ENCODE peak calls at places on chromosome 17, in five cellular contexts. V is ELF-1; X is esophagus squamous epithelium; U is HT1080; S is CD4-positive, CD25-positive, alpha-beta regulatory T cell. O is an unnamed sample.

GRCh38 chr17:65918921-65919546 is 272.9 kb downstream of the CEP112 start:
- DNase-seq in V (peak; percentile 10), S (no peak), U (no peak), X (no peak), O (no peak)

GRCh38 chr17:67891481-67892119 is 66.3 kb downstream of the BPTF start:
- DNase-seq in V (no peak), S (no peak), U (peak; percentile 8), X (no peak), O (peak; percentile 54)

GRCh38 chr17:77439382-77440013 is 298.7 kb downstream of the SEC14L1 start:
- DNase-seq in X (no peak), V (no peak), S (no peak), U (no peak), O (no peak)

GRCh38 chr17:50203589-50204345 is 2.3 kb upstream of the COL1A1 start:
- DNase-seq in X (no peak), V (no peak), S (no peak), U (no peak), O (peak; percentile 99)

GRCh38 chr17:39653662-39654331 is 11.4 kb upstream of the TCAP start:
- DNase-seq in S (peak; percentile 70), V (peak; percentile 65), U (peak; percentile 28), X (no peak), O (no peak)

GRCh38 chr17:30600830-30601494 is 123.8 kb downstream of the GOSR1 start:
- DNase-seq in S (peak; percentile 20), V (peak; percentile 56), U (peak; percentile 21), X (no peak), O (peak; percentile 22)

GRCh38 chr17:2867441-2868424 is 71.5 kb downstream of the RAP1GAP2 start:
- DNase-seq in U (peak; percentile 36), S (no peak), X (no peak), V (peak; percentile 87), O (peak; percentile 69)

GRCh38 chr17:57986841-57987581 is 1.0 kb downstream of the VEZF1 start:
- DNase-seq in S (no peak), X (no peak), U (peak; percentile 86), V (peak; percentile 78), O (peak; percentile 89)

GRCh38 chr17:30376621-30377452 is 1.9 kb upstream of the CPD start:
- DNase-seq in X (no peak), V (peak; percentile 56), U (peak; percentile 14), S (no peak), O (peak; percentile 75)

GRCh38 chr17:82297280-82297803 is 20.1 kb downstream of the CD7 start:
- DNase-seq in X (peak; percentile 69), S (peak; percentile 75), U (peak; percentile 96), V (no peak), O (peak; percentile 85)

GRCh38 chr17:41773190-41773588 is 13.3 kb downstream of the JUP start:
- DNase-seq in U (peak; percentile 93), X (no peak), S (no peak), V (peak; percentile 89), O (peak; percentile 92)

GRCh38 chr17:71975998-71976649 is 144.7 kb upstream of the SOX9 start:
- DNase-seq in U (peak; percentile 95), V (peak; percentile 81), X (no peak), S (no peak), O (peak; percentile 98)

GRCh38 chr17:71572343-71572742 is 548.5 kb upstream of the SOX9 start:
- DNase-seq in S (no peak), X (no peak), U (no peak), V (no peak), O (no peak)

O was measured in fibroblast of lung.